ENCODE peak calls at places on chromosomes 6 and 20, in six cellular contexts. E, B, N, L, D and Y are unnamed samples. For H3K4me1, the result is how much of the 10 kb centered on the place peaks cover.

GRCh38 chr6:50992704-50993625 is 174.3 kb downstream of the TFAP2B start:
- DNase-seq in E (no peak), B (no peak), N (no peak), L (no peak), D (no peak), Y (no peak)

GRCh38 chr20:48489656-48490055 is 338.1 kb downstream of the PREX1 start:
- DNase-seq in E (no peak), B (no peak), N (no peak), L (no peak), D (no peak), Y (no peak)

GRCh38 chr20:18276821-18277220 is 11.5 kb upstream of the ZNF133 start:
- DNase-seq in E (peak), B (no peak), N (peak), L (peak), D (peak), Y (no peak)

GRCh38 chr20:9112541-9113515 is 43.9 kb downstream of the PLCB4 start:
- DNase-seq in E (no peak), B (no peak), N (no peak), L (peak), D (peak), Y (peak)

GRCh38 chr20:35992713-35993335 is 24.4 kb downstream of the CNBD2 start:
- DNase-seq in E (no peak), B (no peak), N (no peak), L (peak), D (peak), Y (peak)

GRCh38 chr6:31004285-31004684 is 6.0 kb upstream of the MUC22 start:
- DNase-seq in E (no peak), B (no peak), N (no peak), L (no peak), D (no peak), Y (no peak)

GRCh38 chr6:26550250-26550993 is 12.3 kb downstream of the HMGN4 start:
- DNase-seq in E (no peak), B (no peak), N (peak), L (peak), D (peak), Y (peak)

GRCh38 chr20:62620624-62621023 is 21.7 kb upstream of the SLCO4A1 start:
- DNase-seq in E (no peak), B (no peak), N (no peak), L (no peak), D (no peak), Y (no peak)

GRCh38 chr6:41334482-41335023 is 855 bp upstream of the NCR2 start:
- DNase-seq in E (no peak), B (no peak), N (no peak), L (no peak), D (peak), Y (peak)

GRCh38 chr20:7937328-7937727 is 2.9 kb downstream of the HAO1 start:
- DNase-seq in E (no peak), B (no peak), N (no peak), L (no peak), D (no peak), Y (no peak)

GRCh38 chr6:127635091-127635490 is 58.1 kb downstream of the C6orf58 start:
- DNase-seq in E (no peak), B (no peak), N (no peak), L (no peak), D (no peak), Y (no peak)

GRCh38 chr20:46324960-46325703 is 16.8 kb upstream of the CDH22 start:
- DNase-seq in E (no peak), B (no peak), N (no peak), L (peak), D (peak), Y (peak)

GRCh38 chr6:106540432-106540831 is 88.9 kb downstream of the RTN4IP1 start:
- DNase-seq in E (no peak), B (no peak), N (no peak), L (no peak), D (no peak), Y (no peak)
- H3K4me1 ChIP-seq in E (under half), B (under half), N (under half), L (under half), D (under half), Y (under half)

DNA sequence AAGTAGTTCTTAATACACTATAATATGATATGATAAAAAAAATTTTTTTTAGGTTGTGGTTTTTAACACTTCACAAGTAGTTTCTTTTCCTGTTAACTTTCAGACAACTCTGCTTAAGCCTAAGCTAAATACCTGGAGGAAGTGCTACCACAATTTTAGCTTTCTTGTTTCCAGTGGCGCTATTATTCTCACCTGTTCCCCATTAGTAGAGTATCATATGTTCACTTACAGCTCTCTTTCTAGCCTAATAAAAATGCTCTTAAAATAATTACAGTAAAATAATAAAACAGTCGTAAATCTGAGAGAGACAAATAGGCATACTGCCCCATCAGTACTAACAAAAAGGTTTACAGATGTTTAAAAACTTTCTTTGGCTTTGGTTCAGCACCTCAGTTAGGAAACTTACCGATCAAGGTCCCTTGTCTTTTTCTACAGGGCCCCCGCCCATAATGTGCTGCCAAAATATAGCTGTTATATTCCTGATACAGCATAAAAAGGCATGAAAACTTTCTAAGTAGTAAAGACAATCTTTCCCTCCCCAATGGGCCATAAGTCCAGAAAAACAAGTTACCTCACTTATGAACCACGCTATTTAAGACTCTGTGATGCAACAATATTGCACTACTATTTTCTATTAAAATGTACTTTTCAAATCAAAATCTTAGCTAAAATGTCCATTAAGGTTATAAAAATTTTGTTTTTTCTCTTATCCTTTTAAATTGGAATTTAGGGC is 57.9 kb downstream of the SESN1 start:
- DNase-seq in E (no peak), B (no peak), N (no peak), L (no peak), D (no peak), Y (no peak)
- H3K4me3 ChIP-seq in E (no peak), B (no peak), N (no peak), L (no peak), D (no peak), Y (no peak)

GRCh38 chr6:3208775-3209113 is 18.7 kb downstream of the TUBB2B start:
- DNase-seq in E (no peak), B (no peak), N (no peak), L (no peak), D (no peak), Y (no peak)
- H3K27ac ChIP-seq in E (peak), B (peak), N (no peak), L (peak), D (peak), Y (peak)

GRCh38 chr6:119318176-119318575 is 31.4 kb downstream of the MAN1A1 start:
- DNase-seq in E (no peak), B (no peak), N (no peak), L (no peak), D (no peak), Y (no peak)
- H3K4me1 ChIP-seq in E (under half), B (under half), N (under half), L (under half), D (under half), Y (under half)

DNA sequence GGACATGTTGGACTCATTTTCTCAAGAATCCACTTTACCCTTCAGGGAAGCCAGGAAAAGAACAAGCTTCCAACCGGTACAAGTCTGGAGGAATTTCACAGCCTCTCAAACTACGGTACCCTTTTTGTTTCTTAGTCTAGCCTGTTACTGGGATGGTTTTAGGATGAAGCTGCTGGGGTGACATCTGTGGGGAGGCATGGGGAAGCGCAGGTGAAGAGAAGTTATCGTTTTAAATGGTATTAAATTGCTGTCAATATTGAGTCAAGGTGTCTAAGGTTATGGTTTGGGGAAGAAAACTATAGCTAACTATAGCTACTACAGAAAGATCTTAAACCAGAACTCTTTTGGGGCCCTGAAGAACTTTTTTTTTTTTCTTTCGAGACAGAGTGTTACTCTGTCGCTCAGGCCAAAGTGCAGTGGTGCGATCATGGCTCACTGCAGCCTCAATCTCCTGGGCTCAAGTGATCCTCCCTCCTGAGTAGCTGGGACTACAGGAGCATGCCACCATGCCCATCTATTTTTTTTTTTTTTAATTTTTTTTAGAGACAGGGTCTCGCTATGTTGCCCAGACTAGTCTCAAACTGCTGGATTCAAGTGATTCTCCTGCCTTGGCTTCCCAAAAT is 128.7 kb downstream of the RIN2 start:
- DNase-seq in E (no peak), B (no peak), N (no peak), L (no peak), D (peak), Y (no peak)
- H3K4me3 ChIP-seq in E (peak), B (peak), N (peak), L (peak), D (no peak), Y (no peak)